ENCODE peak calls at places on chromosome 2, in five cellular contexts. R, Y, Q, V and B are unnamed samples.

GRCh38 chr2:55416826-55417568 is 2.7 kb downstream of the CCDC88A start:
- DNase-seq in Y (no peak), Q (no peak), V (no peak), R (no peak), B (no peak)

GRCh38 chr2:179861027-179861776 is at the start of gene ZNF385B:
- DNase-seq in Q (no peak), Y (peak), V (no peak), R (no peak), B (no peak)

GRCh38 chr2:189261431-189261841 is 81.9 kb upstream of the COL5A2 start:
- DNase-seq in V (no peak), Q (no peak), R (no peak), Y (no peak), B (no peak)

GRCh38 chr2:234307322-234307961 is 189.4 kb downstream of the ARL4C start:
- DNase-seq in R (no peak), V (no peak), Y (no peak), Q (no peak), B (no peak)

GRCh38 chr2:240993446-240994160 is 4.8 kb upstream of the SNED1 start:
- DNase-seq in R (no peak), V (no peak), Q (no peak), Y (no peak), B (no peak)

GRCh38 chr2:239917957-239918481 is 107.1 kb downstream of the NDUFA10 start:
- DNase-seq in Y (no peak), R (no peak), V (no peak), Q (no peak), B (no peak)

GRCh38 chr2:227374158-227374557 is 4.9 kb downstream of the TM4SF20 start:
- DNase-seq in V (no peak), Q (no peak), R (no peak), Y (no peak), B (no peak)

GRCh38 chr2:101883860-101884259 is 107.9 kb upstream of the IL1R2 start:
- DNase-seq in Y (peak), R (peak), Q (no peak), V (peak), B (no peak)

GRCh38 chr2:178066890-178067669 is 5.5 kb downstream of the PDE11A start:
- DNase-seq in R (no peak), V (no peak), Y (no peak), Q (no peak), B (no peak)

GRCh38 chr2:238510911-238511613 is 84.3 kb downstream of the ASB1 start:
- DNase-seq in R (no peak), Q (no peak), V (no peak), Y (no peak), B (no peak)

GRCh38 chr2:28606986-28607441 is 111.2 kb downstream of the PLB1 start:
- DNase-seq in R (no peak), Q (no peak), Y (no peak), V (no peak), B (peak)

GRCh38 chr2:105504459-105504858 is 105.6 kb upstream of the FHL2 start:
- DNase-seq in V (no peak), Q (no peak), R (no peak), Y (no peak), B (no peak)

GRCh38 chr2:146764301-146764700 is 1080.5 kb upstream of the ACVR2A start:
- DNase-seq in V (no peak), Y (no peak), Q (no peak), R (no peak), B (no peak)

GRCh38 chr2:174634130-174635014 is 36.8 kb upstream of the WIPF1 start:
- DNase-seq in Y (no peak), Q (peak), V (no peak), R (no peak), B (no peak)

GRCh38 chr2:109242654-109243331 is 113.8 kb downstream of the SH3RF3 start:
- DNase-seq in V (no peak), Q (no peak), Y (no peak), R (no peak), B (no peak)

GRCh38 chr2:126796931-126797621 is 101.6 kb upstream of the TEX51 start:
- DNase-seq in R (no peak), Y (no peak), Q (no peak), V (no peak), B (no peak)

GRCh38 chr2:26298638-26299393 is 47.1 kb upstream of the SELENOI start:
- DNase-seq in Q (peak), R (no peak), Y (no peak), V (peak), B (no peak)

GRCh38 chr2:28557389-28558119 is 61.7 kb downstream of the PLB1 start:
- DNase-seq in Y (no peak), R (no peak), Q (no peak), V (no peak), B (no peak)

GRCh38 chr2:119338826-119339561 is 27.6 kb downstream of the C2orf76 start:
- DNase-seq in R (no peak), Y (no peak), Q (peak), V (no peak), B (no peak)

GRCh38 chr2:20241973-20242726 is 17.2 kb upstream of the SDC1 start:
- DNase-seq in R (no peak), Y (peak), V (no peak), Q (no peak), B (no peak)

GRCh38 chr2:190656301-190656700 is 7.4 kb downstream of the NAB1 start:
- DNase-seq in V (no peak), Y (no peak), Q (no peak), R (no peak), B (no peak)

GRCh38 chr2:212145111-212145510 is 393.5 kb downstream of the ERBB4 start:
- DNase-seq in Y (no peak), Q (no peak), R (no peak), V (no peak), B (no peak)
- TF ChIP-seq YY1 in Y (no peak), Q (no peak), R (no peak), V (no peak), B (no peak)

GRCh38 chr2:207041753-207042152 is 102.4 kb downstream of the CPO start:
- DNase-seq in Q (no peak), R (no peak), Y (no peak), V (no peak), B (no peak)

GRCh38 chr2:207042841-207043240 is 103.5 kb downstream of the CPO start:
- DNase-seq in Q (no peak), R (no peak), Y (no peak), V (no peak), B (no peak)

GRCh38 chr2:207041279-207041678 is 102.0 kb downstream of the CPO start:
- DNase-seq in V (no peak), R (no peak), Y (no peak), Q (no peak), B (no peak)

GRCh38 chr2:207040606-207041173 is 101.4 kb downstream of the CPO start:
- DNase-seq in Y (no peak), R (no peak), Q (no peak), V (no peak), B (no peak)

GRCh38 chr2:207042155-207042554 is 102.8 kb downstream of the CPO start:
- DNase-seq in Y (no peak), R (no peak), Q (no peak), V (no peak), B (no peak)
- H3K4me3 ChIP-seq in Y (no peak), R (no peak), Q (no peak), V (no peak), B (no peak)

GRCh38 chr2:68320118-68320641 is 431 bp upstream of the CNRIP1 start:
- DNase-seq in V (no peak), Y (peak), R (no peak), Q (no peak), B (peak)

GRCh38 chr2:68318686-68319396 is 908 bp downstream of the CNRIP1 start:
- DNase-seq in Q (no peak), Y (peak), V (no peak), R (no peak), B (no peak)

GRCh38 chr2:68316091-68316490 is 3.7 kb downstream of the CNRIP1 start:
- DNase-seq in R (no peak), V (no peak), Q (no peak), Y (no peak), B (no peak)

GRCh38 chr2:68319397-68320117 is at the start of gene CNRIP1:
- DNase-seq in R (no peak), V (no peak), Q (no peak), Y (peak), B (peak)

DNA sequence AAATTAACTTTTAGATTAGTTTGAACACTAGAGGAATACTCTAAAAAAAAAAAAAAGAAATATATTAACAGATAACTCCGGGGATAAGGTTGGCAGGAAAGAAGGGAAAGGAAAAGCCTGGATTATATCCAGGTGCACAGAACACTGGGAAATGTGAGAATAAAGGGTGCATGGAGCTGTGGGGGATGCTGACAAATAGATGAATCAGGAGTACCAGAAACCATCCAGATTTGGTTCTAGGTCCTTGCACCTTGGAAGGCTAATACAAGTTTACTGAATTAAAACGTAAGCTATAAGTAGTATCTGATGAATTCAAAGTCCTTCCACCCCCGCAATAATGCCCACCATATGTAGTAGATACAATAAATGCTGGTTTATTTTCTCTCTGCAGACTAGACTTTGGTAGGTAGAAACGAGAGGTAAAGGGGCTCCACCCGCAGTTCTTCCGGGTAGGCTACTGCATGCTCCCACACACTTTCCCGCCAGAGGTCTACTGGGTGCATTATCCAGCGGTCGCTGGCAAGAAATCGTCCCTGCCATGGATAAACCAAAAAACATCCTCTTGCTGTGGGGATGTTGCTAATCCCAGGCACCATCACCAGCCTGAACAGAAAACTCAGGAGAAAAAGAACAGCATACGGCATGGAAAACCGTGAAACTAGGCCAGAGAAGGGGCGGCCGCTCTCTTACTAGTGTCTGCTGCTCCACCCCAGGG is 1.6 kb downstream of the CNRIP1 start:
- DNase-seq in Q (no peak), V (no peak), R (no peak), Y (peak), B (no peak)
- TF ChIP-seq YY1 in Q (no peak), V (no peak), R (no peak), Y (no peak), B (no peak)

GRCh38 chr2:232027530-232027929 is 66.0 kb downstream of the DIS3L2 start:
- DNase-seq in V (no peak), R (no peak), Q (no peak), Y (no peak), B (no peak)
- H3K4me3 ChIP-seq in V (no peak), R (no peak), Q (no peak), Y (no peak), B (no peak)

GRCh38 chr2:203804070-203804469 is 63.5 kb upstream of the CTLA4 start:
- DNase-seq in R (no peak), V (no peak), Y (no peak), Q (no peak), B (no peak)

GRCh38 chr2:203805485-203805838 is 62.1 kb upstream of the CTLA4 start:
- DNase-seq in V (no peak), Q (no peak), Y (no peak), R (no peak), B (no peak)

GRCh38 chr2:203803046-203803429 is 64.5 kb upstream of the CTLA4 start:
- DNase-seq in Q (no peak), V (no peak), R (no peak), Y (no peak), B (no peak)

GRCh38 chr2:203802277-203803045 is 65.1 kb upstream of the CTLA4 start:
- DNase-seq in Y (no peak), R (no peak), V (no peak), Q (no peak), B (no peak)

DNA sequence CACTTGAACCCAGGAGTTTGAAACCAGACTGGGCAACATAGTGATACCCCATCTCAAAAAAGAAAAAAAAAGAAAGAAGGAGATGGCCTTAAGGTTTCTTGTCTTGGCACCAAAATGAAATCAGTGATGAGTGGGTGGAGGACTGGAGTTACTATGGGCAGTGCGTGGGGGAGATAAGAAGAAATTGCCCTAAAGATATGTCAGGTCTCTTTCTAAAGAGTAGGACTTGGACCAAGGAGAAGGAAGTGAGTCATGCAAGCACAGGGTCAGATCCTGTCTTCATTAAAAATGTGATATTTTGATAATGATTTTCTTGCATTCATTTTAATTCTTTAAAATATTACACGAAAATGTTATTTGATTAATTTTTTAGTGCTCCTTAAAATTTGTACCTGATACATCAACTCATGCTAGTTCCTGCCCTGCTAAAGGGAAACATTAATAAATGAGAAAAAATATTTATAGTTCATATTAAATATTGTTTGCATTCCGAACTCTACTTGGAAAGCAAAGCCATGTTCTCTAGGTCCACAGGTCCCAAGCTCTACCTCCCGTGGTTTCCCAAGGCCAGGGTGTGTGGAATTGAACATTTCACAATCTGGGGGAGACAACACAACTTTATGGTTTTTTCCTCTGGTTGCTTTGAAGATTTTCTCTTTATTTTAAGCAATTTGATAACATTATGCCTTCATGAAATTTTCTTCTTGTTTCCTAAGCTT is 62.6 kb upstream of the CTLA4 start:
- DNase-seq in V (no peak), Y (no peak), R (no peak), Q (no peak), B (no peak)
- TF ChIP-seq YY1 in V (no peak), Y (no peak), R (no peak), Q (no peak), B (no peak)

DNA sequence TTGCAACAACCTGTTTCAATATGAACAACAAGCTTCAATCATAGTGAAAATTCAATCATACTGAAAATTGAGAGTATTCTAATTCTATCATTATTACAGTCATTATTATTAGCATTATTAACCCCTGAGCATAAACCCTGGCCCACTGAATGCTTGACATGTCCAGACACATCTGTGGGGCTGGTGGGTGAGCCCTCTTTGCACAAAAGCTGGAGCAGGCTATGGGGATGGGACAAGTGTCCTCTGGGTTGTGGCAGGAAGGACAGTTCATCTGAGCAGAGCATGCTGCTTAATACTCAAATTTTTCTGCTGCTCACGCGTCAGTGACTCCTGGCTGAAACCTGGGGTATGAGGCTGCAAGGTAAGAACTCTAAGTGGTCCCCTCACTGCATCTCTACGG is 451.1 kb upstream of the POU3F3 start:
- DNase-seq in Q (no peak), Y (no peak), R (no peak), V (no peak), B (no peak)
- H3K4me3 ChIP-seq in Q (no peak), Y (no peak), R (no peak), V (no peak), B (no peak)